ENCODE peak calls at places on chromosomes 6 and 20, in six cellular contexts. One of them, this sample, is unnamed.
A peak's percentile ranks its signal among the peaks of the same experiment; 100 is the strongest.

GRCh38 chr6:11607381-11607780 is 69.8 kb downstream of the TMEM170B start:
- DNase-seq in cardiac muscle cell: peak; percentile 62
- DNase-seq in esophagus squamous epithelium: no peak
- DNase-seq in endothelial cell: no peak
- DNase-seq in fibroblast of villous mesenchyme: no peak
- DNase-seq in stimulated activated CD8-positive, alpha-beta memory T cell treated with anti-CD3 and anti-CD28 coated beads, Interleukin-12 subunit alpha, Interleukin-12 subunit beta, amount 100 ng/mL, for 4 hours: no peak
- DNase-seq in this sample: no peak

GRCh38 chr6:138832182-138832581 is 36.3 kb downstream of the ECT2L start:
- DNase-seq in stimulated activated CD8-positive, alpha-beta memory T cell treated with anti-CD3 and anti-CD28 coated beads, Interleukin-12 subunit alpha, Interleukin-12 subunit beta, amount 100 ng/mL, for 4 hours: no peak
- DNase-seq in cardiac muscle cell: no peak
- DNase-seq in esophagus squamous epithelium: no peak
- DNase-seq in fibroblast of villous mesenchyme: no peak
- DNase-seq in endothelial cell: no peak
- DNase-seq in this sample: no peak

GRCh38 chr6:117079946-117080345 is 185.4 kb upstream of the VGLL2 start:
- DNase-seq in stimulated activated CD8-positive, alpha-beta memory T cell treated with anti-CD3 and anti-CD28 coated beads, Interleukin-12 subunit alpha, Interleukin-12 subunit beta, amount 100 ng/mL, for 4 hours: no peak
- DNase-seq in fibroblast of villous mesenchyme: no peak
- DNase-seq in cardiac muscle cell: no peak
- DNase-seq in endothelial cell: no peak
- DNase-seq in esophagus squamous epithelium: no peak
- DNase-seq in this sample: no peak

GRCh38 chr6:16670617-16671051 is 90.6 kb downstream of the ATXN1 start:
- DNase-seq in endothelial cell: no peak
- DNase-seq in stimulated activated CD8-positive, alpha-beta memory T cell treated with anti-CD3 and anti-CD28 coated beads, Interleukin-12 subunit alpha, Interleukin-12 subunit beta, amount 100 ng/mL, for 4 hours: no peak
- DNase-seq in cardiac muscle cell: no peak
- DNase-seq in esophagus squamous epithelium: no peak
- DNase-seq in fibroblast of villous mesenchyme: no peak
- DNase-seq in this sample: no peak

GRCh38 chr20:24650091-24650490 is 180.7 kb downstream of the SYNDIG1 start:
- DNase-seq in endothelial cell: no peak
- DNase-seq in fibroblast of villous mesenchyme: peak; percentile 76
- DNase-seq in cardiac muscle cell: peak; percentile 75
- DNase-seq in stimulated activated CD8-positive, alpha-beta memory T cell treated with anti-CD3 and anti-CD28 coated beads, Interleukin-12 subunit alpha, Interleukin-12 subunit beta, amount 100 ng/mL, for 4 hours: no peak
- DNase-seq in esophagus squamous epithelium: no peak
- DNase-seq in this sample: no peak

GRCh38 chr6:158653577-158654354 is 3.9 kb downstream of the SYTL3 start:
- DNase-seq in cardiac muscle cell: peak; percentile 73
- DNase-seq in stimulated activated CD8-positive, alpha-beta memory T cell treated with anti-CD3 and anti-CD28 coated beads, Interleukin-12 subunit alpha, Interleukin-12 subunit beta, amount 100 ng/mL, for 4 hours: peak; percentile 73
- DNase-seq in esophagus squamous epithelium: no peak
- DNase-seq in endothelial cell: no peak
- DNase-seq in fibroblast of villous mesenchyme: no peak
- DNase-seq in this sample: no peak

GRCh38 chr6:90003941-90004340 is 109.7 kb downstream of the GJA10 start:
- DNase-seq in cardiac muscle cell: peak; percentile 34
- DNase-seq in esophagus squamous epithelium: no peak
- DNase-seq in stimulated activated CD8-positive, alpha-beta memory T cell treated with anti-CD3 and anti-CD28 coated beads, Interleukin-12 subunit alpha, Interleukin-12 subunit beta, amount 100 ng/mL, for 4 hours: no peak
- DNase-seq in endothelial cell: no peak
- DNase-seq in fibroblast of villous mesenchyme: peak; percentile 30
- DNase-seq in this sample: no peak

GRCh38 chr20:5770240-5770986 is 20.2 kb downstream of the SHLD1 start:
- DNase-seq in stimulated activated CD8-positive, alpha-beta memory T cell treated with anti-CD3 and anti-CD28 coated beads, Interleukin-12 subunit alpha, Interleukin-12 subunit beta, amount 100 ng/mL, for 4 hours: no peak
- DNase-seq in fibroblast of villous mesenchyme: no peak
- DNase-seq in cardiac muscle cell: peak; percentile 21
- DNase-seq in endothelial cell: no peak
- DNase-seq in esophagus squamous epithelium: no peak
- DNase-seq in this sample: no peak

GRCh38 chr6:71288228-71289038 is at the start of gene OGFRL1:
- DNase-seq in fibroblast of villous mesenchyme: peak; percentile 67
- DNase-seq in stimulated activated CD8-positive, alpha-beta memory T cell treated with anti-CD3 and anti-CD28 coated beads, Interleukin-12 subunit alpha, Interleukin-12 subunit beta, amount 100 ng/mL, for 4 hours: peak; percentile 66
- DNase-seq in esophagus squamous epithelium: no peak
- DNase-seq in endothelial cell: peak; percentile 70
- DNase-seq in cardiac muscle cell: peak; percentile 81
- DNase-seq in this sample: peak; percentile 78

GRCh38 chr20:25750765-25751696 is 54.4 kb upstream of the ZNF337 start:
- DNase-seq in stimulated activated CD8-positive, alpha-beta memory T cell treated with anti-CD3 and anti-CD28 coated beads, Interleukin-12 subunit alpha, Interleukin-12 subunit beta, amount 100 ng/mL, for 4 hours: peak; percentile 29
- DNase-seq in cardiac muscle cell: peak; percentile 68
- DNase-seq in endothelial cell: peak; percentile 40
- DNase-seq in esophagus squamous epithelium: no peak
- DNase-seq in fibroblast of villous mesenchyme: peak; percentile 63
- DNase-seq in this sample: no peak

GRCh38 chr6:119856136-119856535 is 506.6 kb upstream of the MAN1A1 start:
- DNase-seq in cardiac muscle cell: no peak
- DNase-seq in esophagus squamous epithelium: no peak
- DNase-seq in fibroblast of villous mesenchyme: peak; percentile 8
- DNase-seq in stimulated activated CD8-positive, alpha-beta memory T cell treated with anti-CD3 and anti-CD28 coated beads, Interleukin-12 subunit alpha, Interleukin-12 subunit beta, amount 100 ng/mL, for 4 hours: no peak
- DNase-seq in endothelial cell: no peak
- DNase-seq in this sample: no peak

GRCh38 chr20:58802061-58802460 is 48.6 kb downstream of the GNAS-AS1 start:
- DNase-seq in fibroblast of villous mesenchyme: no peak
- DNase-seq in endothelial cell: no peak
- DNase-seq in cardiac muscle cell: no peak
- DNase-seq in esophagus squamous epithelium: no peak
- DNase-seq in stimulated activated CD8-positive, alpha-beta memory T cell treated with anti-CD3 and anti-CD28 coated beads, Interleukin-12 subunit alpha, Interleukin-12 subunit beta, amount 100 ng/mL, for 4 hours: no peak
- DNase-seq in this sample: no peak

GRCh38 chr20:46056970-46057855 is 28.2 kb downstream of the SLC12A5 start:
- DNase-seq in endothelial cell: peak; percentile 79
- DNase-seq in cardiac muscle cell: peak; percentile 64
- DNase-seq in fibroblast of villous mesenchyme: peak; percentile 45
- DNase-seq in esophagus squamous epithelium: no peak
- DNase-seq in stimulated activated CD8-positive, alpha-beta memory T cell treated with anti-CD3 and anti-CD28 coated beads, Interleukin-12 subunit alpha, Interleukin-12 subunit beta, amount 100 ng/mL, for 4 hours: no peak
- DNase-seq in this sample: no peak

GRCh38 chr6:112526594-112526993 is 179.5 kb downstream of the RFPL4B start:
- DNase-seq in esophagus squamous epithelium: no peak
- DNase-seq in fibroblast of villous mesenchyme: no peak
- DNase-seq in cardiac muscle cell: no peak
- DNase-seq in endothelial cell: no peak
- DNase-seq in stimulated activated CD8-positive, alpha-beta memory T cell treated with anti-CD3 and anti-CD28 coated beads, Interleukin-12 subunit alpha, Interleukin-12 subunit beta, amount 100 ng/mL, for 4 hours: no peak
- DNase-seq in this sample: no peak

GRCh38 chr20:62238569-62239277 is 402 bp downstream of the OSBPL2 start:
- DNase-seq in stimulated activated CD8-positive, alpha-beta memory T cell treated with anti-CD3 and anti-CD28 coated beads, Interleukin-12 subunit alpha, Interleukin-12 subunit beta, amount 100 ng/mL, for 4 hours: no peak
- DNase-seq in fibroblast of villous mesenchyme: no peak
- DNase-seq in endothelial cell: no peak
- DNase-seq in cardiac muscle cell: no peak
- DNase-seq in esophagus squamous epithelium: no peak
- DNase-seq in this sample: no peak

GRCh38 chr6:100163035-100163434 is 169.0 kb upstream of the MCHR2 start:
- DNase-seq in fibroblast of villous mesenchyme: no peak
- DNase-seq in cardiac muscle cell: no peak
- DNase-seq in endothelial cell: no peak
- DNase-seq in esophagus squamous epithelium: no peak
- DNase-seq in stimulated activated CD8-positive, alpha-beta memory T cell treated with anti-CD3 and anti-CD28 coated beads, Interleukin-12 subunit alpha, Interleukin-12 subunit beta, amount 100 ng/mL, for 4 hours: no peak
- DNase-seq in this sample: no peak

GRCh38 chr6:152905551-152906299 is 77.1 kb downstream of the FBXO5 start:
- DNase-seq in cardiac muscle cell: no peak
- DNase-seq in endothelial cell: no peak
- DNase-seq in stimulated activated CD8-positive, alpha-beta memory T cell treated with anti-CD3 and anti-CD28 coated beads, Interleukin-12 subunit alpha, Interleukin-12 subunit beta, amount 100 ng/mL, for 4 hours: no peak
- DNase-seq in fibroblast of villous mesenchyme: no peak
- DNase-seq in esophagus squamous epithelium: no peak
- DNase-seq in this sample: no peak

GRCh38 chr20:62258499-62259293 is 20.4 kb downstream of the OSBPL2 start:
- DNase-seq in stimulated activated CD8-positive, alpha-beta memory T cell treated with anti-CD3 and anti-CD28 coated beads, Interleukin-12 subunit alpha, Interleukin-12 subunit beta, amount 100 ng/mL, for 4 hours: no peak
- DNase-seq in esophagus squamous epithelium: no peak
- DNase-seq in cardiac muscle cell: peak; percentile 71
- DNase-seq in endothelial cell: no peak
- DNase-seq in fibroblast of villous mesenchyme: peak; percentile 64
- DNase-seq in this sample: no peak

GRCh38 chr20:19427480-19427879 is 215.0 kb downstream of the SLC24A3 start:
- DNase-seq in fibroblast of villous mesenchyme: peak; percentile 17
- DNase-seq in endothelial cell: no peak
- DNase-seq in stimulated activated CD8-positive, alpha-beta memory T cell treated with anti-CD3 and anti-CD28 coated beads, Interleukin-12 subunit alpha, Interleukin-12 subunit beta, amount 100 ng/mL, for 4 hours: no peak
- DNase-seq in esophagus squamous epithelium: no peak
- DNase-seq in cardiac muscle cell: no peak
- DNase-seq in this sample: peak; percentile 35

GRCh38 chr20:49843139-49843538 is 30.5 kb downstream of the SLC9A8 start:
- DNase-seq in esophagus squamous epithelium: no peak
- DNase-seq in stimulated activated CD8-positive, alpha-beta memory T cell treated with anti-CD3 and anti-CD28 coated beads, Interleukin-12 subunit alpha, Interleukin-12 subunit beta, amount 100 ng/mL, for 4 hours: no peak
- DNase-seq in cardiac muscle cell: no peak
- DNase-seq in endothelial cell: no peak
- DNase-seq in fibroblast of villous mesenchyme: no peak
- DNase-seq in this sample: no peak

GRCh38 chr20:37994512-37994911 is 38.7 kb downstream of the TTI1 start:
- DNase-seq in esophagus squamous epithelium: no peak
- DNase-seq in stimulated activated CD8-positive, alpha-beta memory T cell treated with anti-CD3 and anti-CD28 coated beads, Interleukin-12 subunit alpha, Interleukin-12 subunit beta, amount 100 ng/mL, for 4 hours: no peak
- DNase-seq in cardiac muscle cell: peak; percentile 65
- DNase-seq in endothelial cell: no peak
- DNase-seq in fibroblast of villous mesenchyme: peak; percentile 57
- DNase-seq in this sample: no peak

GRCh38 chr6:3228791-3229565 is 1.5 kb upstream of the TUBB2B start:
- DNase-seq in esophagus squamous epithelium: no peak
- DNase-seq in stimulated activated CD8-positive, alpha-beta memory T cell treated with anti-CD3 and anti-CD28 coated beads, Interleukin-12 subunit alpha, Interleukin-12 subunit beta, amount 100 ng/mL, for 4 hours: no peak
- DNase-seq in fibroblast of villous mesenchyme: no peak
- DNase-seq in cardiac muscle cell: no peak
- DNase-seq in endothelial cell: peak; percentile 22
- DNase-seq in this sample: peak; percentile 84

GRCh38 chr6:150492507-150492906 is 107.2 kb upstream of the PLEKHG1 start:
- DNase-seq in stimulated activated CD8-positive, alpha-beta memory T cell treated with anti-CD3 and anti-CD28 coated beads, Interleukin-12 subunit alpha, Interleukin-12 subunit beta, amount 100 ng/mL, for 4 hours: no peak
- DNase-seq in endothelial cell: no peak
- DNase-seq in esophagus squamous epithelium: no peak
- DNase-seq in cardiac muscle cell: peak; percentile 7
- DNase-seq in fibroblast of villous mesenchyme: no peak
- DNase-seq in this sample: no peak

GRCh38 chr6:38391206-38391908 is 248.4 kb downstream of the BTBD9 start:
- DNase-seq in endothelial cell: no peak
- DNase-seq in esophagus squamous epithelium: no peak
- DNase-seq in stimulated activated CD8-positive, alpha-beta memory T cell treated with anti-CD3 and anti-CD28 coated beads, Interleukin-12 subunit alpha, Interleukin-12 subunit beta, amount 100 ng/mL, for 4 hours: no peak
- DNase-seq in cardiac muscle cell: no peak
- DNase-seq in fibroblast of villous mesenchyme: no peak
- DNase-seq in this sample: no peak